ENCODE peak calls at places on chromosomes 11 and 22, in ten cellular contexts. Q is pancreas; I is gastrocnemius medialis; J is naive thymus-derived CD4-positive, alpha-beta T cell; G is Peyer's patch; M is tibial artery; K is right atrium auricular region; U is neuronal stem cell; N is CD8-positive, alpha-beta memory T cell; Y is psoas muscle. D is an unnamed sample. For H3K4me1, the result is how much of the 10 kb centered on the place peaks cover.

GRCh38 chr11:117427356-117427874 is 99.8 kb downstream of the CEP164 start:
- DNase-seq in Q (no peak), I (no peak), J (no peak), G (no peak), M (no peak), K (no peak), U (no peak), N (no peak), Y (no peak), D (no peak)

GRCh38 chr22:38700271-38700788 is 413 bp downstream of the JOSD1 start:
- DNase-seq in Q (peak), I (no peak), J (no peak), G (no peak), M (peak), K (peak), U (no peak), N (no peak), Y (peak), D (no peak)

GRCh38 chr22:32339190-32340012 is 18.3 kb upstream of the RFPL3 start:
- DNase-seq in Q (no peak), I (no peak), J (no peak), G (no peak), M (no peak), K (no peak), U (no peak), N (no peak), Y (no peak), D (no peak)

GRCh38 chr11:57901756-57902155 is 121.9 kb upstream of the OR9Q1 start:
- DNase-seq in Q (no peak), I (no peak), J (no peak), G (no peak), M (no peak), K (no peak), U (no peak), N (no peak), Y (no peak), D (no peak)

GRCh38 chr11:104490182-104490581 is 326.2 kb upstream of the PDGFD start:
- DNase-seq in Q (no peak), I (no peak), J (no peak), G (no peak), M (no peak), K (no peak), U (no peak), N (no peak), Y (no peak), D (no peak)

GRCh38 chr11:94722735-94723134 is 45.4 kb upstream of the AMOTL1 start:
- DNase-seq in Q (no peak), I (no peak), J (no peak), G (no peak), M (no peak), K (no peak), U (no peak), N (no peak), Y (no peak), D (no peak)

GRCh38 chr22:31929126-31929928 is 15.0 kb upstream of the YWHAH start:
- DNase-seq in Q (no peak), I (no peak), J (no peak), G (no peak), M (no peak), K (no peak), U (no peak), N (no peak), Y (no peak), D (no peak)

GRCh38 chr22:35152316-35152715 is 86.4 kb downstream of the ISX start:
- DNase-seq in Q (no peak), I (no peak), J (no peak), G (no peak), M (no peak), K (no peak), U (no peak), N (no peak), Y (no peak), D (no peak)

GRCh38 chr11:44014968-44015623 is 32.7 kb upstream of the ACCSL start:
- DNase-seq in Q (no peak), I (no peak), J (no peak), G (peak), M (peak), K (peak), U (no peak), N (no peak), Y (no peak), D (no peak)

GRCh38 chr22:25726241-25726640 is 15.7 kb upstream of the MYO18B start:
- DNase-seq in Q (no peak), I (no peak), J (no peak), G (peak), M (no peak), K (no peak), U (no peak), N (no peak), Y (no peak), D (no peak)

GRCh38 chr22:40426671-40427070 is 56.3 kb downstream of the SGSM3 start:
- DNase-seq in Q (no peak), I (peak), J (no peak), G (no peak), M (no peak), K (no peak), U (no peak), N (no peak), Y (peak), D (no peak)

GRCh38 chr11:65786786-65787636 is at the start of gene OVOL1:
- DNase-seq in Q (peak), I (no peak), J (peak), G (peak), M (no peak), K (no peak), U (no peak), N (no peak), Y (no peak), D (no peak)

GRCh38 chr11:44542372-44542771 is 23.1 kb upstream of the CD82 start:
- DNase-seq in Q (no peak), I (no peak), J (no peak), G (no peak), M (no peak), K (no peak), U (no peak), N (no peak), Y (no peak), D (no peak)

GRCh38 chr11:7759010-7759409 is 37.7 kb downstream of the OR5P2 start:
- DNase-seq in Q (no peak), I (no peak), J (no peak), G (no peak), M (no peak), K (no peak), U (no peak), N (no peak), Y (no peak), D (no peak)

GRCh38 chr11:45850446-45850845 is 3.2 kb downstream of the CRY2 start:
- DNase-seq in Q (no peak), I (no peak), J (no peak), G (no peak), M (no peak), K (no peak), U (no peak), N (no peak), Y (no peak), D (no peak)

GRCh38 chr11:68751331-68751856 is at the start of gene TESMIN:
- DNase-seq in Q (peak), I (peak), J (peak), G (peak), M (peak), K (peak), U (peak), N (peak), Y (peak), D (peak)
- H3K4me3 ChIP-seq in Q (peak), I (peak), J (peak), G (peak), M (peak), K (peak), U (no peak), N (no peak), Y (peak), D (peak)

GRCh38 chr11:12724301-12725046 is 50.3 kb downstream of the TEAD1 start:
- DNase-seq in Q (no peak), I (peak), J (no peak), G (peak), M (peak), K (peak), U (no peak), N (no peak), Y (peak), D (no peak)
- H3K27ac ChIP-seq in Q (peak), I (peak), J (no peak), G (no peak), M (no peak), K (peak), U (peak), N (no peak), Y (peak), D (no peak)

GRCh38 chr11:120174866-120175265 is 36.0 kb upstream of the OAF start:
- DNase-seq in Q (no peak), I (no peak), J (no peak), G (no peak), M (no peak), K (peak), U (no peak), N (no peak), Y (no peak), D (no peak)
- H3K4me1 ChIP-seq in Q (under half), I (under half), J (under half), G (under half), M (under half), K (under half), U (under half), N (under half), Y (under half), D (under half)

GRCh38 chr22:30245985-30246901 is at the start of gene LIF:
- DNase-seq in Q (peak), I (no peak), J (peak), G (peak), M (no peak), K (no peak), U (no peak), N (no peak), Y (no peak), D (no peak)
- H3K4me3 ChIP-seq in Q (peak), I (peak), J (peak), G (peak), M (peak), K (peak), U (peak), N (peak), Y (peak), D (peak)

DNA sequence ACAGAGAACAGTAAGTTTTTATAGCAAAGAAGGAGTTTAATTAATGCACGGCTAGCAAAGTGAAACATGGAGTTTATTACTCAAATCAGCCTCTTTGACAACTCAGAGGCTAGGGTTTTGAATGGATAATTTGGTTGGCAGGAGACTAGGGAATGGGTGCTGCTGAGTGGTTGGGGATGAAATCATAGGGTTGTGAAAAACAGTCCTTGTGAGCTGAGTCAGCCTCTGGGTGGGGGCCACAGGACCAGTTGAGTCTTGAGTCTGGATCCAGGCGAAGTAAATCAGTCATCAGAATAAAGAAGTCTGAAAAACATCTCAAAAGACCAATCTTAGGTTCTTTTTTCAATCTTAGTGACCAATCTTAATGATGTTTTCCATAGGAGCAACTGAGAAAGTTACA is 84.3 kb downstream of the AASDHPPT start:
- DNase-seq in Q (no peak), I (no peak), J (no peak), G (no peak), M (no peak), K (no peak), U (no peak), N (no peak), Y (no peak), D (no peak)
- H3K27ac ChIP-seq in Q (no peak), I (no peak), J (no peak), G (no peak), M (no peak), K (no peak), U (no peak), N (no peak), Y (no peak), D (no peak)

GRCh38 chr11:19813158-19813879 is 100.7 kb downstream of the NAV2 start:
- DNase-seq in Q (no peak), I (peak), J (no peak), G (no peak), M (no peak), K (no peak), U (no peak), N (no peak), Y (no peak), D (no peak)

GRCh38 chr11:19812710-19813109 is 100.1 kb downstream of the NAV2 start:
- DNase-seq in Q (no peak), I (no peak), J (no peak), G (no peak), M (no peak), K (no peak), U (no peak), N (no peak), Y (no peak), D (no peak)

GRCh38 chr11:19812096-19812495 is 99.5 kb downstream of the NAV2 start:
- DNase-seq in Q (no peak), I (no peak), J (no peak), G (no peak), M (no peak), K (no peak), U (no peak), N (no peak), Y (no peak), D (no peak)

GRCh38 chr11:19816040-19816439 is 103.4 kb downstream of the NAV2 start:
- DNase-seq in Q (peak), I (no peak), J (no peak), G (no peak), M (no peak), K (no peak), U (no peak), N (no peak), Y (no peak), D (no peak)

DNA sequence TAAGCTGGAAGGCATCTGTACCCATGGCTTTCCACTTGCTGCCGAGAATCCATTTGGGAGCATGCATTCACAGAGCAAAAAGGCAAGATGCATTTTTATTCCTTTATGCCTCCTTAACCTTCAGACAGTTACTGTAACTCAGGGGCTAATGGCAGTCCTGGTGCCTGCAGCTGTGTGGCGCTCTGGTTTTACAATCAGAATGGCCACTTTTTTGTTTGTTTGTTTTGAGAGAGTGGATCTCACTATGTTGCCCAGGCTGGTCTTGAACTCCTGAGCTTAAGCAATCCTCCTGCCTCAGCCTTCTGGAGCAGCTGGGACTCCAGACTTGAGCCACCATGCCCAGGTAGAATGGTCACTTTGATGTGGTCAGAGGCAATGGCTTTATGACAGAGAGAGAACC is 101.8 kb downstream of the NAV2 start:
- DNase-seq in Q (no peak), I (no peak), J (no peak), G (no peak), M (no peak), K (no peak), U (no peak), N (no peak), Y (no peak), D (no peak)
- H3K4me1 ChIP-seq in Q (under half), I (half or more), J (under half), G (under half), M (half or more), K (under half), U (under half), N (under half), Y (half or more), D (under half)

GRCh38 chr11:118768715-118769114 is 22.2 kb downstream of the DDX6 start:
- DNase-seq in Q (no peak), I (no peak), J (no peak), G (no peak), M (peak), K (no peak), U (no peak), N (no peak), Y (no peak), D (no peak)
- H3K4me3 ChIP-seq in Q (no peak), I (no peak), J (no peak), G (no peak), M (no peak), K (no peak), U (no peak), N (no peak), Y (no peak), D (no peak)

GRCh38 chr11:36362902-36363301 is 66.8 kb downstream of the PRR5L start:
- DNase-seq in Q (no peak), I (no peak), J (no peak), G (no peak), M (no peak), K (no peak), U (no peak), N (no peak), Y (no peak), D (no peak)

GRCh38 chr11:36361901-36362391 is 65.9 kb downstream of the PRR5L start:
- DNase-seq in Q (no peak), I (no peak), J (no peak), G (no peak), M (peak), K (peak), U (no peak), N (no peak), Y (no peak), D (no peak)

GRCh38 chr11:36360318-36360717 is 64.2 kb downstream of the PRR5L start:
- DNase-seq in Q (no peak), I (no peak), J (no peak), G (no peak), M (no peak), K (no peak), U (no peak), N (no peak), Y (no peak), D (no peak)

GRCh38 chr11:36360833-36361232 is 64.7 kb downstream of the PRR5L start:
- DNase-seq in Q (no peak), I (no peak), J (no peak), G (no peak), M (no peak), K (no peak), U (no peak), N (no peak), Y (no peak), D (no peak)

DNA sequence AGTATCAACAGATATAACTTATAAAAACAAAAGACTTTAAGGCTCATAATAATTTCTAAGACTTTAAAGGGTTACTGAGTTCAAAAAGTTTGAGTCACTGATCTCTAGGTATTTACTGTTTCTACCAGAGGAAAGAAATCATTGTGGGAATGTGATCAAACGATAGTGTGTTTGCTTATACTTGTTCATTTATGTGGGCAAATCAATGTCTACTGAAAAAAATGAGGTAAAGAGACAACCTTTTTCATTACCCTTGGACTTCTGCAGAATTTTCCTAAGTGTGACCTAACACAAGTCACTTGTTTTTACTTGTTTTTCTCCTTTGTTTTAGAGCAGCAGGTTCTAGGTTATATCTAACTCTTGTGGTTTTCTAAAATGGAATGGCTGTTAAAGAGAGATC is 65.4 kb downstream of the PRR5L start:
- DNase-seq in Q (no peak), I (no peak), J (no peak), G (no peak), M (no peak), K (no peak), U (no peak), N (no peak), Y (no peak), D (no peak)
- H3K27ac ChIP-seq in Q (no peak), I (no peak), J (no peak), G (no peak), M (peak), K (no peak), U (no peak), N (no peak), Y (no peak), D (peak)

D was measured in effector memory CD4-positive, alpha-beta T cell.